ENCODE peak calls at places on chromosomes 4 and X, in seven cellular contexts. F is A172; G is fibroblast of the aortic adventitia; I is activated CD8-positive, alpha-beta T cell treated with anti-CD3 and anti-CD28 coated beads for 36 hours; V is HCT116; K is epithelial cell of prostate; W is CD4-positive, alpha-beta T cell. L is an unnamed sample.

GRCh38 chr4:19319607-19320006 is 932.1 kb upstream of the SLIT2 start:
- DNase-seq in I (no peak), F (no peak), G (no peak), W (no peak), V (no peak), K (no peak), L (no peak)

GRCh38 chrX:103734125-103734760 is 23.5 kb downstream of the TMEM31 start:
- DNase-seq in G (peak), K (no peak), F (no peak), V (no peak), I (peak), W (no peak), L (no peak)

GRCh38 chrX:50579955-50580354 is 109.3 kb upstream of the DGKK start:
- DNase-seq in K (no peak), W (no peak), G (peak), I (peak), F (peak), V (peak), L (peak)

GRCh38 chrX:54447461-54447860 is 7.3 kb downstream of the TSR2 start:
- DNase-seq in G (peak), V (no peak), W (no peak), I (no peak), F (no peak), K (no peak), L (no peak)

GRCh38 chrX:66030505-66031317 is 9.2 kb downstream of the VSIG4 start:
- DNase-seq in W (no peak), F (no peak), V (peak), G (peak), I (peak), K (no peak), L (no peak)

GRCh38 chrX:118739577-118739976 is 12.2 kb downstream of the IL13RA1 start:
- DNase-seq in I (no peak), K (no peak), F (no peak), G (peak), W (no peak), V (no peak), L (no peak)

GRCh38 chrX:132592880-132593279 is 104.0 kb upstream of the MBNL3 start:
- DNase-seq in I (peak), V (no peak), K (no peak), G (peak), W (no peak), F (no peak), L (no peak)

GRCh38 chr4:83855044-83855443 is 319.1 kb downstream of the GPAT3 start:
- DNase-seq in I (no peak), G (peak), V (peak), K (peak), W (no peak), F (peak), L (peak)

GRCh38 chr4:31104033-31104432 is 383.9 kb downstream of the PCDH7 start:
- DNase-seq in K (no peak), G (no peak), V (no peak), W (no peak), F (no peak), I (no peak), L (no peak)

GRCh38 chrX:95703696-95704095 is 980.9 kb upstream of the DIAPH2 start:
- DNase-seq in G (peak), W (no peak), V (no peak), K (no peak), F (peak), I (no peak), L (no peak)

GRCh38 chr4:101977096-101977495 is 186.6 kb downstream of the BANK1 start:
- DNase-seq in W (no peak), K (peak), G (peak), I (no peak), V (peak), F (peak), L (peak)

GRCh38 chr4:155426953-155427352 is 50.2 kb upstream of the MAP9 start:
- DNase-seq in G (no peak), V (no peak), K (no peak), F (no peak), I (no peak), W (no peak), L (no peak)

GRCh38 chr4:184459413-184459812 is 14.9 kb downstream of the IRF2 start:
- DNase-seq in W (no peak), I (no peak), V (no peak), G (no peak), K (no peak), F (no peak), L (no peak)

GRCh38 chr4:76752911-76753494 is 144.9 kb downstream of the SOWAHB start:
- DNase-seq in F (peak), I (no peak), K (peak), G (peak), V (peak), W (no peak), L (peak)

GRCh38 chrX:130173190-130173895 is 1.6 kb downstream of the RAB33A start:
- DNase-seq in V (no peak), G (peak), W (no peak), F (peak), K (no peak), I (peak), L (peak)

GRCh38 chr4:10164877-10165283 is 48.3 kb upstream of the WDR1 start:
- DNase-seq in I (peak), W (no peak), V (peak), F (peak), K (no peak), G (peak), L (peak)

GRCh38 chr4:84258905-84259830 is 239.9 kb downstream of the NKX6-1 start:
- DNase-seq in V (peak), W (no peak), G (peak), F (peak), K (no peak), I (no peak), L (peak)

GRCh38 chr4:175657571-175657970 is 154.5 kb downstream of the GPM6A start:
- DNase-seq in K (no peak), F (peak), W (no peak), V (no peak), G (no peak), I (no peak), L (no peak)

GRCh38 chr4:137531121-137531520 is 1.2 kb downstream of the PCDH18 start:
- DNase-seq in I (no peak), V (no peak), K (no peak), F (peak), G (peak), W (no peak), L (no peak)

GRCh38 chr4:122783301-122784215 is 43.1 kb upstream of the FGF2 start:
- DNase-seq in V (peak), G (peak), W (no peak), I (no peak), K (peak), F (peak), L (peak)

GRCh38 chr4:116585240-116585639 is 500.1 kb downstream of the TRAM1L1 start:
- DNase-seq in G (no peak), W (no peak), F (no peak), K (no peak), I (no peak), V (no peak), L (no peak)

GRCh38 chr4:5821665-5822358 is 71.1 kb downstream of the CRMP1 start:
- DNase-seq in I (peak), K (no peak), F (no peak), V (peak), G (no peak), W (no peak), L (no peak)

GRCh38 chr4:183522821-183523220 is 18.0 kb downstream of the ING2 start:
- DNase-seq in G (no peak), F (no peak), I (no peak), V (no peak), K (no peak), W (no peak), L (no peak)

GRCh38 chrX:106730385-106730784 is 3.9 kb downstream of the RNF128 start:
- DNase-seq in V (no peak), F (no peak), K (no peak), G (no peak), W (no peak), I (no peak), L (no peak)

GRCh38 chrX:108219949-108220601 is 128.5 kb downstream of the ATG4A start:
- DNase-seq in G (no peak), V (no peak), K (no peak), I (no peak), F (no peak), W (no peak), L (no peak)

GRCh38 chr4:161317000-161317399 is 846.8 kb downstream of the FSTL5 start:
- DNase-seq in W (no peak), G (no peak), I (no peak), K (no peak), F (no peak), V (no peak), L (no peak)

GRCh38 chr4:67052981-67053380 is 492.3 kb downstream of the CENPC start:
- DNase-seq in G (no peak), V (no peak), F (no peak), W (no peak), I (no peak), K (no peak), L (no peak)

GRCh38 chrX:39261446-39262147 is 460.3 kb downstream of the MID1IP1 start:
- DNase-seq in W (no peak), G (peak), V (peak), F (peak), K (peak), I (peak), L (peak)

L was measured in NCI-H226.